ENCODE peak calls at places on chromosomes 6 and 20, in four cellular contexts. One of them, this sample, is unnamed. For H3K4me1, the result is how much of the 10 kb centered on the place peaks cover.

GRCh38 chr6:4297348-4297747 is 162.0 kb upstream of the ECI2 start:
- DNase-seq in tibial artery: no peak
- DNase-seq in right cardiac atrium: no peak
- DNase-seq in SK-N-SH: no peak
- DNase-seq in this sample: no peak

GRCh38 chr6:113414511-113414910 is 442.6 kb upstream of the MARCKS start:
- DNase-seq in tibial artery: peak
- DNase-seq in right cardiac atrium: peak
- DNase-seq in SK-N-SH: peak
- DNase-seq in this sample: no peak

GRCh38 chr6:55943329-55943728 is 67.9 kb upstream of the BMP5 start:
- DNase-seq in tibial artery: no peak
- DNase-seq in right cardiac atrium: no peak
- DNase-seq in SK-N-SH: no peak
- DNase-seq in this sample: no peak

GRCh38 chr20:41734506-41734945 is 116.3 kb upstream of the CHD6 start:
- DNase-seq in tibial artery: no peak
- DNase-seq in right cardiac atrium: no peak
- DNase-seq in SK-N-SH: peak
- DNase-seq in this sample: peak

GRCh38 chr6:82397962-82398692 is 34.5 kb downstream of the TPBG start:
- DNase-seq in tibial artery: no peak
- DNase-seq in right cardiac atrium: no peak
- DNase-seq in SK-N-SH: no peak
- DNase-seq in this sample: no peak

GRCh38 chr20:62122659-62123449 is 579 bp downstream of the LSM14B start:
- DNase-seq in tibial artery: peak
- DNase-seq in right cardiac atrium: peak
- DNase-seq in SK-N-SH: peak
- DNase-seq in this sample: peak

GRCh38 chr6:158560787-158561246 is 926 bp downstream of the TMEM181 start:
- DNase-seq in tibial artery: peak
- DNase-seq in right cardiac atrium: no peak
- DNase-seq in SK-N-SH: peak
- DNase-seq in this sample: no peak

GRCh38 chr6:27924179-27924578 is 12.0 kb upstream of the OR2B2 start:
- DNase-seq in tibial artery: no peak
- DNase-seq in right cardiac atrium: no peak
- DNase-seq in SK-N-SH: no peak
- DNase-seq in this sample: no peak

GRCh38 chr6:52300489-52300931 is 16.0 kb upstream of the MCM3 start:
- DNase-seq in tibial artery: no peak
- DNase-seq in right cardiac atrium: no peak
- DNase-seq in SK-N-SH: no peak
- DNase-seq in this sample: no peak

GRCh38 chr6:161543910-161544309 is 270.0 kb upstream of the AGPAT4 start:
- DNase-seq in tibial artery: no peak
- DNase-seq in right cardiac atrium: no peak
- DNase-seq in SK-N-SH: no peak
- DNase-seq in this sample: no peak

GRCh38 chr6:132483779-132484679 is 28.9 kb downstream of the STX7 start:
- DNase-seq in tibial artery: no peak
- DNase-seq in right cardiac atrium: no peak
- DNase-seq in SK-N-SH: peak
- DNase-seq in this sample: peak

GRCh38 chr6:70166088-70166958 is 136.6 kb downstream of the COL9A1 start:
- DNase-seq in tibial artery: no peak
- DNase-seq in right cardiac atrium: peak
- DNase-seq in SK-N-SH: no peak
- DNase-seq in this sample: no peak

GRCh38 chr6:116279232-116280160 is at the start of gene TSPYL1:
- DNase-seq in tibial artery: peak
- DNase-seq in right cardiac atrium: peak
- DNase-seq in SK-N-SH: peak
- DNase-seq in this sample: peak

GRCh38 chr6:10759312-10759839 is 11.8 kb downstream of the TMEM14B start:
- DNase-seq in tibial artery: no peak
- DNase-seq in right cardiac atrium: no peak
- DNase-seq in SK-N-SH: peak
- DNase-seq in this sample: no peak

GRCh38 chr20:11581271-11581670 is 336.4 kb upstream of the BTBD3 start:
- DNase-seq in tibial artery: no peak
- DNase-seq in right cardiac atrium: no peak
- DNase-seq in SK-N-SH: no peak
- DNase-seq in this sample: no peak

GRCh38 chr6:63731946-63732735 is 96.5 kb downstream of the PHF3 start:
- DNase-seq in tibial artery: no peak
- DNase-seq in right cardiac atrium: no peak
- DNase-seq in SK-N-SH: no peak
- DNase-seq in this sample: no peak

GRCh38 chr6:135428078-135428477 is 69.5 kb downstream of the AHI1 start:
- DNase-seq in tibial artery: no peak
- DNase-seq in right cardiac atrium: no peak
- DNase-seq in SK-N-SH: no peak
- DNase-seq in this sample: no peak

GRCh38 chr6:125926711-125927110 is 29.9 kb upstream of the HINT3 start:
- DNase-seq in tibial artery: no peak
- DNase-seq in right cardiac atrium: no peak
- DNase-seq in SK-N-SH: no peak
- DNase-seq in this sample: no peak

GRCh38 chr6:167405778-167406532 is 81.1 kb downstream of the TTLL2 start:
- DNase-seq in tibial artery: no peak
- DNase-seq in right cardiac atrium: no peak
- DNase-seq in SK-N-SH: no peak
- DNase-seq in this sample: no peak

GRCh38 chr20:53734006-53734688 is 140.5 kb upstream of the ZNF217 start:
- DNase-seq in tibial artery: no peak
- DNase-seq in right cardiac atrium: no peak
- DNase-seq in SK-N-SH: no peak
- DNase-seq in this sample: no peak

GRCh38 chr6:71599366-71599765 is 287.0 kb upstream of the RIMS1 start:
- DNase-seq in tibial artery: no peak
- DNase-seq in right cardiac atrium: no peak
- DNase-seq in SK-N-SH: no peak
- DNase-seq in this sample: no peak

GRCh38 chr6:93282521-93283031 is 136.8 kb downstream of the EPHA7 start:
- DNase-seq in tibial artery: no peak
- DNase-seq in right cardiac atrium: peak
- DNase-seq in SK-N-SH: no peak
- DNase-seq in this sample: no peak

GRCh38 chr6:55664581-55665223 is 85.7 kb upstream of the HMGCLL1 start:
- DNase-seq in tibial artery: no peak
- DNase-seq in right cardiac atrium: no peak
- DNase-seq in SK-N-SH: no peak
- DNase-seq in this sample: no peak

GRCh38 chr6:86516087-86516486 is 421.2 kb upstream of the HTR1E start:
- DNase-seq in tibial artery: no peak
- DNase-seq in right cardiac atrium: no peak
- DNase-seq in SK-N-SH: no peak
- DNase-seq in this sample: no peak

GRCh38 chr6:18293192-18293904 is 29.0 kb upstream of the DEK start:
- DNase-seq in tibial artery: no peak
- DNase-seq in right cardiac atrium: no peak
- DNase-seq in SK-N-SH: no peak
- DNase-seq in this sample: no peak

GRCh38 chr6:80548496-80548895 is 442.0 kb downstream of the BCKDHB start:
- DNase-seq in tibial artery: no peak
- DNase-seq in right cardiac atrium: no peak
- DNase-seq in SK-N-SH: no peak
- DNase-seq in this sample: no peak

GRCh38 chr6:137866200-137866913 is 702 bp upstream of the TNFAIP3 start:
- DNase-seq in tibial artery: no peak
- DNase-seq in right cardiac atrium: no peak
- DNase-seq in SK-N-SH: no peak
- DNase-seq in this sample: no peak

GRCh38 chr6:145009691-145010090 is 724.6 kb downstream of the UTRN start:
- DNase-seq in tibial artery: no peak
- DNase-seq in right cardiac atrium: no peak
- DNase-seq in SK-N-SH: no peak
- DNase-seq in this sample: no peak

GRCh38 chr6:141394565-141395051 is 738.1 kb upstream of the GJE1 start:
- DNase-seq in tibial artery: no peak
- DNase-seq in right cardiac atrium: peak
- DNase-seq in SK-N-SH: no peak
- DNase-seq in this sample: no peak

GRCh38 chr20:46022411-46023147 is 6.4 kb upstream of the SLC12A5 start:
- DNase-seq in tibial artery: no peak
- DNase-seq in right cardiac atrium: peak
- DNase-seq in SK-N-SH: peak
- DNase-seq in this sample: peak

GRCh38 chr6:130625825-130626500 is 201.2 kb upstream of the SMLR1 start:
- DNase-seq in tibial artery: no peak
- DNase-seq in right cardiac atrium: no peak
- DNase-seq in SK-N-SH: no peak
- DNase-seq in this sample: no peak

GRCh38 chr6:45438156-45438555 is 60.4 kb upstream of the SUPT3H start:
- DNase-seq in tibial artery: no peak
- DNase-seq in right cardiac atrium: no peak
- DNase-seq in SK-N-SH: no peak
- DNase-seq in this sample: no peak

GRCh38 chr6:134750669-134751068 is 199.2 kb downstream of the ALDH8A1 start:
- DNase-seq in tibial artery: no peak
- DNase-seq in right cardiac atrium: no peak
- DNase-seq in SK-N-SH: no peak
- DNase-seq in this sample: no peak

GRCh38 chr6:131923356-131923755 is 27.8 kb downstream of the CCN2 start:
- DNase-seq in tibial artery: no peak
- DNase-seq in right cardiac atrium: no peak
- DNase-seq in SK-N-SH: peak
- DNase-seq in this sample: no peak

GRCh38 chr6:5422321-5422915 is 161.1 kb downstream of the FARS2 start:
- DNase-seq in tibial artery: no peak
- DNase-seq in right cardiac atrium: no peak
- DNase-seq in SK-N-SH: peak
- DNase-seq in this sample: no peak
- H3K4me1 ChIP-seq in tibial artery: under half
- H3K4me1 ChIP-seq in right cardiac atrium: under half
- H3K4me1 ChIP-seq in SK-N-SH: under half
- H3K4me1 ChIP-seq in this sample: under half

GRCh38 chr20:43917380-43917779 is 2.7 kb downstream of the TOX2 start:
- DNase-seq in tibial artery: peak
- DNase-seq in right cardiac atrium: no peak
- DNase-seq in SK-N-SH: no peak
- DNase-seq in this sample: no peak

GRCh38 chr20:43914697-43915208 is at the start of gene TOX2:
- DNase-seq in tibial artery: peak
- DNase-seq in right cardiac atrium: no peak
- DNase-seq in SK-N-SH: peak
- DNase-seq in this sample: peak

GRCh38 chr20:43916875-43917371 is 2.3 kb downstream of the TOX2 start:
- DNase-seq in tibial artery: peak
- DNase-seq in right cardiac atrium: no peak
- DNase-seq in SK-N-SH: no peak
- DNase-seq in this sample: no peak

GRCh38 chr20:43915209-43916072 is 789 bp downstream of the TOX2 start:
- DNase-seq in tibial artery: peak
- DNase-seq in right cardiac atrium: no peak
- DNase-seq in SK-N-SH: peak
- DNase-seq in this sample: peak

DNA sequence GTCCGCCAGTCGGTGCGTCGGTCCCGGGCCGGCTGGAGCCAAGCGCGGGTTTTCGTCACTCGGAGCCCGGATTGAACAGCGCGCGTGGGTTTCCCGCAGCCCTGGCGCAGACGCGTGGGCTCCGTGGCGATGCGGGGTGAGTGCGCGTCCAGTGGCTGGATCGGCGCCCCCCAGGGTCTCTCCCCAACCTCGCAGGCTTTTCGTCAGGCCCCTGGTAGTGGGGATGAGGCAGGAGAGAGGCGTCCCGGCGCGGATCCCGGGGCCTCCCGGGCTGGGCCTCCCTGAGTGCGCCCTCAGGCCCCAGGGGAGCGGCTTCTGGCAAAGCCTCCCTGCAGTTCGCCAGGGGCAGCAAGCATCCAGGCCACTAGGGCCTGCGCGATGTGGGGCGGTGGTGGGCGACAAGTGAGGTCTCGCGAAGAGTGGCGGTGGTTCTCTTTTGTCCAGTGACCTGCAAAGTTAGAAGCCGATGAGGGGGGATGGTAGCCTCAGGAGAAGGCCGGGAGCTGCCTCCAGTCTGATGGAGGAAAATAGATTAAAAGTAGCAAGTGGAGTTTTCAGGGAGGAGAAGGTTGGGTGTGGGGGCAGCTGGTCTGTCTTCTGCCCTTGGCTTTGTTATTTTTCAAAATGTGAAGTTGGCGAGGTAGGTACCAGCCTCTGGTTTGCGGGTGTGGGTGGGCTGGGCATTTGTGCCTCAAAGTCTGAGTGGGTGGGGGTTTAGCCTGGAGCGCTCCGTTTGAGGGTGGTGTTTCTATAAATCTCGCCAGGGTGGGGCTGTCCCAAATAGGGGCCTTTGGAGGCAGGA is 1.6 kb downstream of the TOX2 start:
- DNase-seq in tibial artery: peak
- DNase-seq in right cardiac atrium: no peak
- DNase-seq in SK-N-SH: peak
- DNase-seq in this sample: no peak
- H3K27ac ChIP-seq in tibial artery: no peak
- H3K27ac ChIP-seq in right cardiac atrium: no peak
- H3K27ac ChIP-seq in SK-N-SH: peak
- H3K27ac ChIP-seq in this sample: no peak

GRCh38 chr20:10067305-10067704 is 32.5 kb downstream of the ANKEF1 start:
- DNase-seq in tibial artery: no peak
- DNase-seq in right cardiac atrium: no peak
- DNase-seq in SK-N-SH: no peak
- DNase-seq in this sample: no peak
- H3K4me1 ChIP-seq in tibial artery: under half
- H3K4me1 ChIP-seq in right cardiac atrium: under half
- H3K4me1 ChIP-seq in SK-N-SH: under half
- H3K4me1 ChIP-seq in this sample: under half

GRCh38 chr20:37236462-37236861 is 25.2 kb downstream of the GHRH start:
- DNase-seq in tibial artery: no peak
- DNase-seq in right cardiac atrium: no peak
- DNase-seq in SK-N-SH: no peak
- DNase-seq in this sample: no peak
- H3K27ac ChIP-seq in tibial artery: no peak
- H3K27ac ChIP-seq in right cardiac atrium: peak
- H3K27ac ChIP-seq in SK-N-SH: peak
- H3K27ac ChIP-seq in this sample: no peak

GRCh38 chr20:34574426-34574825 is 15.9 kb downstream of the MAP1LC3A start:
- DNase-seq in tibial artery: no peak
- DNase-seq in right cardiac atrium: peak
- DNase-seq in SK-N-SH: no peak
- DNase-seq in this sample: no peak

GRCh38 chr20:34575271-34575670 is 16.8 kb downstream of the MAP1LC3A start:
- DNase-seq in tibial artery: no peak
- DNase-seq in right cardiac atrium: peak
- DNase-seq in SK-N-SH: no peak
- DNase-seq in this sample: no peak

GRCh38 chr20:34571753-34572152 is 13.2 kb downstream of the MAP1LC3A start:
- DNase-seq in tibial artery: no peak
- DNase-seq in right cardiac atrium: peak
- DNase-seq in SK-N-SH: no peak
- DNase-seq in this sample: no peak

GRCh38 chr20:34574861-34575260 is 16.3 kb downstream of the MAP1LC3A start:
- DNase-seq in tibial artery: no peak
- DNase-seq in right cardiac atrium: peak
- DNase-seq in SK-N-SH: no peak
- DNase-seq in this sample: no peak

GRCh38 chr20:34573541-34573940 is 15.0 kb downstream of the MAP1LC3A start:
- DNase-seq in tibial artery: no peak
- DNase-seq in right cardiac atrium: peak
- DNase-seq in SK-N-SH: no peak
- DNase-seq in this sample: no peak
- H3K4me1 ChIP-seq in tibial artery: under half
- H3K4me1 ChIP-seq in right cardiac atrium: under half
- H3K4me1 ChIP-seq in SK-N-SH: under half
- H3K4me1 ChIP-seq in this sample: under half